ENCODE peak calls at places on chromosomes 16 and 17, in four cellular contexts. Z is glutamatergic neuron, Y is Caco-2, F is brain microvascular endothelial cell. M is an unnamed sample.

GRCh38 chr16:21628772-21629171 is 23.6 kb downstream of the IGSF6 start:
- DNase-seq in Y (no peak), F (peak), Z (no peak), M (peak)

GRCh38 chr16:15434425-15435215 is at the start of gene BMERB1:
- DNase-seq in Z (peak), F (peak), Y (no peak), M (peak)

GRCh38 chr17:73028311-73028755 is 64.2 kb downstream of the SLC39A11 start:
- DNase-seq in Z (no peak), Y (no peak), F (no peak), M (peak)

GRCh38 chr16:75710344-75710743 is 9.1 kb upstream of the DUXB start:
- DNase-seq in Z (no peak), F (no peak), Y (no peak), M (no peak)

GRCh38 chr17:16215002-16215272 is 397 bp downstream of the NCOR1 start:
- DNase-seq in F (no peak), Z (peak), Y (peak), M (peak)

GRCh38 chr17:33452797-33453196 is 159.7 kb upstream of the ASIC2 start:
- DNase-seq in F (no peak), Y (no peak), Z (no peak), M (no peak)

GRCh38 chr17:82559779-82560642 is 40.5 kb downstream of the FOXK2 start:
- DNase-seq in Z (no peak), Y (no peak), F (no peak), M (no peak)

GRCh38 chr16:15055141-15056053 is 477 bp downstream of the NTAN1 start:
- DNase-seq in Z (no peak), F (no peak), Y (peak), M (peak)

GRCh38 chr16:84718-85452 is 6.9 kb downstream of the MPG start:
- DNase-seq in Z (no peak), F (peak), Y (no peak), M (peak)

GRCh38 chr16:5027575-5028235 is 6.0 kb downstream of the NAGPA start:
- DNase-seq in Y (no peak), Z (no peak), F (no peak), M (no peak)

GRCh38 chr17:14124854-14125253 is 55.5 kb downstream of the COX10 start:
- DNase-seq in Y (no peak), F (no peak), Z (no peak), M (no peak)